ENCODE peak calls at places on chromosomes 2 and 18, in six cellular contexts. V, O, N, S, B and Z are unnamed samples.

GRCh38 chr2:96894151-96894531 is 24.3 kb upstream of the SEMA4C start:
- DNase-seq in V (no peak), N (no peak), S (no peak), O (no peak), B (no peak), Z (no peak)

GRCh38 chr18:21073180-21073579 is 38.4 kb downstream of the ROCK1 start:
- DNase-seq in N (peak), V (no peak), S (no peak), O (no peak), B (no peak), Z (no peak)

GRCh38 chr2:161445097-161445496 is 29.0 kb downstream of the TBR1 start:
- DNase-seq in B (no peak), S (no peak), N (no peak), O (no peak), V (no peak), Z (no peak)

GRCh38 chr2:58081000-58081399 is 34.4 kb downstream of the VRK2 start:
- DNase-seq in N (no peak), V (no peak), S (no peak), B (no peak), O (no peak), Z (no peak)

GRCh38 chr2:173906626-173907025 is 58.5 kb downstream of the SP3 start:
- DNase-seq in S (no peak), N (no peak), O (no peak), V (no peak), B (no peak), Z (no peak)

GRCh38 chr2:15997728-15998280 is 57.5 kb downstream of the MYCN start:
- DNase-seq in B (no peak), N (no peak), V (no peak), S (no peak), O (no peak), Z (no peak)

GRCh38 chr2:149158957-149159356 is 120.5 kb downstream of the LYPD6B start:
- DNase-seq in B (no peak), S (no peak), N (no peak), O (no peak), V (no peak), Z (no peak)

GRCh38 chr18:79242246-79242645 is 153.5 kb upstream of the NFATC1 start:
- DNase-seq in V (no peak), B (no peak), S (no peak), O (no peak), N (no peak), Z (no peak)

GRCh38 chr2:146576301-146576700 is 1268.5 kb upstream of the ACVR2A start:
- DNase-seq in S (no peak), N (peak), V (no peak), B (no peak), O (no peak), Z (no peak)

GRCh38 chr2:173218331-173219056 is 136.2 kb upstream of the CDCA7 start:
- DNase-seq in N (peak), V (no peak), B (no peak), S (no peak), O (no peak), Z (no peak)

GRCh38 chr2:46958431-46959017 is 42.9 kb upstream of the MCFD2 start:
- DNase-seq in S (no peak), V (no peak), O (no peak), B (no peak), N (no peak), Z (no peak)

GRCh38 chr2:231926180-231926741 is at the start of gene NPPC:
- DNase-seq in O (peak), N (peak), V (peak), B (peak), S (peak), Z (peak)
- TF ChIP-seq CTCF in O (peak), N (peak), V (peak), B (peak), S (peak), Z (peak)

DNA sequence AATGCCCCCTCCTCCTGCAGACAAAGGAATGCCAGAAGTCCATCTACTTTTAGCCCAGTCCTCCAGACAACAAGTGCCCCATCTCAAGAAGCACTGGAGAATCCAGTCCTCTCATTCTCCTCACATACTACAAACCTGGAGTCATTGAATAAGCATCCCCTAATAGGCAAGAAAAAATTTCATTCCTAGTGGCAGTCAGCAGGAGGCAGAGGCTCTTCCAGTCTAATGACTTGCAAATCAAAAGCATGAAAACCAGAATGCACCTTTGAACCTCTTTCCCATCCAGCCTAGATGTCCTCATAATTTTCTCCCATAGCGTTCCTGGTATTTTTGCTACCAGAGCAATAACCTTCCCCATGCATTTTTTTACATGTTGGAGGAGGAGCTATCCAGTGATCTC is 252.7 kb downstream of the TTC32 start:
- DNase-seq in B (no peak), S (peak), V (no peak), N (no peak), O (peak), Z (no peak)
- TF ChIP-seq CTCF in B (no peak), S (peak), V (no peak), N (no peak), O (peak), Z (no peak)

GRCh38 chr2:68837861-68838341 is 33.3 kb downstream of the BMP10 start:
- DNase-seq in V (no peak), B (peak), O (no peak), S (no peak), N (no peak), Z (peak)

GRCh38 chr2:68835636-68836035 is 35.6 kb downstream of the BMP10 start:
- DNase-seq in N (no peak), O (no peak), S (no peak), V (no peak), B (no peak), Z (no peak)

GRCh38 chr2:68838641-68839040 is 32.6 kb downstream of the BMP10 start:
- DNase-seq in N (no peak), S (no peak), B (no peak), O (no peak), V (no peak), Z (no peak)

GRCh38 chr2:68837164-68837860 is 33.9 kb downstream of the BMP10 start:
- DNase-seq in N (peak), V (peak), B (peak), O (no peak), S (no peak), Z (peak)

DNA sequence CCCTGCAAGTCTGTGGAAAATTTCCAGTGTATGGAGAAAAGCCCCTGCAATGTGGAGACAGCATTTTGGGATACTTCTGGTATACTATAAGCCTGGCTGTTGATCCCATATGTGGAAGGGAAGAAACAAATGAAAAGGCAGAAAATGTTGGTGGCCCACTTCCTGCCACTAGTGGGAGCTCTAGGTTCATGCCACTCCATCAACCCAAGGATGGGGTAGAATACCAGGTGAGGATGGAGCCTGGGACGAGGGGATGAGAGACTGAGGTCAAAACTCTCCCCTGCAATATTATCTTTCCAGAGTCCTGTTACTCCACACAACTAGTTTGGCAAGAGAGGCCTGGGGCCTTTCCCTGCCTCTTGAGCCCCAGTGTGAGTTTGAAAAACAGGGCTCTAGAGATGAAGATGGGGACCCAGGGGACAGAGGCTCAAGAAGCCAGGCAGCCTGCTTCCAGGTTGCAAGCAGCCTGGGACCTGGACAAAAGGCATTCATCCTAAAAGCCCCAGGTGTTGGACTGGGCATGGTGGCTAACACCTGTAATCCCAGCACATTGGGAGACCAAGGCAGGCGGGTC is 31.9 kb downstream of the BMP10 start:
- DNase-seq in B (no peak), O (no peak), N (no peak), V (no peak), S (no peak), Z (peak)
- TF ChIP-seq CTCF in B (peak), O (peak), N (peak), V (peak), S (peak), Z (peak)

DNA sequence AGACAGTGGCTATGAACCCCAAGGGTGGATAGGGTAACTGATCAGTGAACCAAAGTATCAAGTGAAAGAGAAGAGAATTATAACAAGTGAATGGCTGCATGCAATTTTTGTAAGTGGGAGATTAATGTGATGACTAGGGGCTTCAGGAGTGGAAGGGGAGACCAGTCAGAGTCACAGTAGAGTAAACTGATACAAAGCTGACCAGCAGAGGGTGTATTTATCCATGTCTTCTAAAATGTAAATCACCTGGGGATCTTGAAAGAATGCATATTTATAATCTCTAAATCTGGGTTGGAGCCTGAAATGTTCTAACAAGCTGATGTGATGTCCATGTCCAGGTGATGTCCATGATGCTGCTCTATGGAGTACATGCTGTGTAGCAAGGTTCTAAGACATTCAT is 1351.3 kb upstream of the CHAC2 start:
- DNase-seq in B (no peak), V (no peak), S (no peak), N (peak), O (no peak), Z (no peak)
- TF ChIP-seq CTCF in B (no peak), V (peak), S (peak), N (no peak), O (peak), Z (no peak)

GRCh38 chr2:242029422-242030225 is 160.1 kb downstream of the RTP5 start:
- DNase-seq in O (no peak), S (no peak), B (no peak), N (no peak), V (no peak), Z (no peak)
- TF ChIP-seq CTCF in O (no peak), S (peak), B (no peak), N (no peak), V (peak), Z (no peak)

DNA sequence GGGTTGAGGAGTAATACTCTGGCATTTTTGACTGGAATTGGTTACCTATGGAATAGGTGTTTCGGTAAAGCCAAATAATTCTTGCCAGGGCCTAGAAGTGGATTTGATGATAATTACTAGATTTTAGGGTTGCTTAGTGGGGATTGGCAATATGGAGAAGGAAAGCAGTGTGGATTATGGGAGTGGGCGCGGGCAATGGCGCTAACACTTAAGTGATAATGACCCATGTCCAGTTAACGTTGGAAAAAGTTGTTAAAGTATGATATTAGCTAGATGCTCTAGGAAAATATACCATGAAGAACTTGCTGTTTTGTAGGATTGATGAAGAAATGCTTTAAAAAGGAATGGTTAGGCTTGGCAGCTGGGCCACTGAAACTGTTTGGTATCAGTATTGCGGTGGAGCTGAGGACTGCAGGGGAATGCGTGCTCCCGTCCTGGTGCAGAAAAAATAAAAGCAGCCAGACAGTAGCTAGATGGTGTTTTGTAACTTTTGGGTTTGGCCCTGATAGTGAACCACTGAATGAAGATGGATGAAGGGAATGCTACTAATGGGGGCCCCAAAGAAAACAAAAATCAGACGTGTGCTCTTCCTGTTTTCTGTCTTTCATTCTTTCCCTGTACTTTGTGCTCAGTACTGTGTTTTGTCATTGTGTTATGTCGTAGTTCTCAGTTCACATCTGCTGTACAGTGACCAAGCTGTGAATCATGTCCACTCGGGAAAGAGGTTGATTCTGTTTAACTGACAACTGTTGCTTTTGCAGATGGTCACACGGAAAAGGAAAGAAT is 937 bp downstream of the INSIG2 start:
- DNase-seq in B (peak), S (peak), O (peak), N (peak), V (no peak), Z (peak)
- TF ChIP-seq CTCF in B (no peak), S (peak), O (peak), N (peak), V (peak), Z (no peak)

GRCh38 chr2:217873371-217873770 is 129.4 kb downstream of the TNS1 start:
- DNase-seq in O (no peak), S (no peak), B (no peak), V (no peak), N (no peak), Z (no peak)
- TF ChIP-seq CTCF in O (no peak), S (no peak), B (no peak), V (no peak), N (no peak), Z (no peak)

DNA sequence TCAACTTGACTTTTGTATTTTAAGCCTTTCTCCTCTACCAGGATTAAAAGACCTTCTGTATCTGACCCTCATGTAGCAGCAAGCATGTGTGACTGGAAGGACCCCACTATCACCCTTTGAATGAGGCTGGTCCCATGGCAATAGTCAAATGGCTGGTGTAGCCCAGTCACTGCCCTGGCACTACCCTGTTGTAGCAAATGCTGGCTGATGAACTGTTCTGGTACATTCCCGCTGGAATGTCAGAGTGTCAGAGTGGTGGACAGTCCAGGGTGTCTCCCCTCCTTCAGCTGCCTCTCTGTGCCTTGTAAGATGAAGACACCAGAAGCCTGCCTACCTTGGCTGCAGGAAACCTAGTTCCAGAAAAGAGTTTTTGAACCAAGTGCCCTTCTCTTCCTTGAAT is 115.7 kb downstream of the ACKR3 start:
- DNase-seq in S (no peak), V (no peak), B (no peak), O (no peak), N (no peak), Z (no peak)
- TF ChIP-seq CTCF in S (no peak), V (no peak), B (no peak), O (no peak), N (no peak), Z (no peak)

DNA sequence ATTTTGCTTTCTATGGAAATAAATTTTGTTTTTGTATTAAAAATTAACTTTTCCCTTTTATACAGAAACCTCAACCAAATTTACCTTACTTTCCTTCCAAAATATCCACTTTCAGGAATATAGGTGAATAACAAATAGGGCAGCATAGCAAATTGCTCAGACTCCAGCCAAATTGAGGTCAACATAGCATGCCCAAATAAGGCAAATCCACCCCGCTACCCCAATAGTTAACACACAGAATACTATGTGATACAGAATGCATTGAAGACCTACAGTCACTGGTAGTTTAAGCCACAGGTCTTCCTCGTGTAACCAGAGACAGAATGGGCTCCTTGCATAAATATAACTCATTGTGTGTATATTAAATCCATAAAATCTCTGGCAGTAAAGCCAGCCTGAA is 72.1 kb downstream of the PMAIP1 start:
- DNase-seq in O (no peak), N (no peak), S (no peak), B (no peak), V (no peak), Z (no peak)
- TF ChIP-seq CTCF in O (no peak), N (no peak), S (no peak), B (no peak), V (no peak), Z (no peak)

GRCh38 chr2:142907653-142908052 is 30.2 kb downstream of the KYNU start:
- DNase-seq in V (no peak), B (no peak), O (no peak), N (no peak), S (no peak), Z (no peak)

GRCh38 chr2:142897807-142898206 is 20.3 kb downstream of the KYNU start:
- DNase-seq in O (no peak), B (no peak), V (no peak), S (no peak), N (no peak), Z (no peak)

GRCh38 chr2:142901778-142902177 is 24.3 kb downstream of the KYNU start:
- DNase-seq in N (no peak), S (no peak), O (no peak), V (no peak), B (no peak), Z (no peak)
- TF ChIP-seq CTCF in N (no peak), S (no peak), O (no peak), V (no peak), B (no peak), Z (no peak)